ENCODE peak calls at places on chromosomes 11 and 22, in five cellular contexts. P, E, U, M and I are unnamed samples.

GRCh38 chr11:94171693-94172440 is 43.2 kb downstream of the PANX1 start:
- DNase-seq in P (peak), E (peak), U (peak), M (no peak), I (peak)

GRCh38 chr11:67032830-67033555 is 10.1 kb downstream of the SYT12 start:
- DNase-seq in P (peak), E (no peak), U (no peak), M (no peak), I (peak)

GRCh38 chr11:13962562-13963168 is at the start of gene SPON1:
- DNase-seq in P (peak), E (peak), U (peak), M (peak), I (peak)

GRCh38 chr11:47941907-47942558 is 38.3 kb upstream of the PTPRJ start:
- DNase-seq in P (peak), E (no peak), U (peak), M (no peak), I (no peak)

GRCh38 chr22:37546436-37547248 is 13.6 kb upstream of the CDC42EP1 start:
- DNase-seq in P (no peak), E (peak), U (peak), M (peak), I (peak)

GRCh38 chr11:118641463-118642019 is 34.1 kb downstream of the PHLDB1 start:
- DNase-seq in P (peak), E (peak), U (no peak), M (peak), I (no peak)

GRCh38 chr11:21374381-21374780 is 705.0 kb downstream of the NELL1 start:
- DNase-seq in P (no peak), E (no peak), U (no peak), M (no peak), I (no peak)

GRCh38 chr11:8772571-8772970 is 90.0 kb downstream of the RPL27A start:
- DNase-seq in P (no peak), E (no peak), U (no peak), M (no peak), I (no peak)

GRCh38 chr11:76768091-76769047 is 14.8 kb upstream of the TSKU start:
- DNase-seq in P (no peak), E (peak), U (no peak), M (no peak), I (no peak)

GRCh38 chr11:120532511-120533196 is 21.1 kb downstream of the GRIK4 start:
- DNase-seq in P (no peak), E (no peak), U (peak), M (no peak), I (peak)

GRCh38 chr11:13928566-13929251 is 33.8 kb upstream of the SPON1 start:
- DNase-seq in P (peak), E (no peak), U (no peak), M (no peak), I (peak)

GRCh38 chr22:30277547-30278344 is 11.1 kb upstream of the OSM start:
- DNase-seq in P (peak), E (no peak), U (peak), M (peak), I (peak)

GRCh38 chr22:44862981-44863860 is 110.8 kb downstream of the ARHGAP8 start:
- DNase-seq in P (no peak), E (no peak), U (peak), M (peak), I (no peak)

GRCh38 chr11:37849731-37850130 is 1251.7 kb upstream of the RAG2 start:
- DNase-seq in P (no peak), E (no peak), U (no peak), M (no peak), I (no peak)

GRCh38 chr11:12792590-12792989 is 118.4 kb downstream of the TEAD1 start:
- DNase-seq in P (no peak), E (no peak), U (no peak), M (no peak), I (peak)

GRCh38 chr11:7571640-7572000 is 57.8 kb downstream of the PPFIBP2 start:
- DNase-seq in P (peak), E (peak), U (peak), M (no peak), I (peak)

GRCh38 chr11:8926236-8926635 is 6.5 kb downstream of the C11orf16 start:
- DNase-seq in P (no peak), E (no peak), U (no peak), M (peak), I (no peak)

GRCh38 chr22:23815781-23816551 is 22.8 kb downstream of the DERL3 start:
- DNase-seq in P (no peak), E (no peak), U (no peak), M (peak), I (no peak)

GRCh38 chr11:118699508-118700220 is 20.2 kb upstream of the TREH start:
- DNase-seq in P (no peak), E (no peak), U (no peak), M (no peak), I (no peak)

GRCh38 chr22:24427500-24428164 is at the start of gene ADORA2A:
- DNase-seq in P (no peak), E (peak), U (no peak), M (peak), I (no peak)

GRCh38 chr11:124674571-124674970 is 867 bp downstream of the SPA17 start:
- DNase-seq in P (no peak), E (no peak), U (no peak), M (no peak), I (no peak)
- H3K4me3 ChIP-seq in P (peak), E (peak), U (peak), M (no peak), I (peak)

GRCh38 chr11:10473371-10473770 is 18.3 kb downstream of the AMPD3 start:
- DNase-seq in P (no peak), E (no peak), U (no peak), M (no peak), I (no peak)
- TF ChIP-seq CTCF in P (no peak), E (no peak), U (no peak), M (no peak), I (no peak)

GRCh38 chr11:46361283-46362145 is 14.3 kb downstream of the DGKZ start:
- DNase-seq in P (no peak), E (peak), U (no peak), M (peak), I (peak)
- H3K4me3 ChIP-seq in P (no peak), E (peak), U (no peak), M (no peak), I (peak)

DNA sequence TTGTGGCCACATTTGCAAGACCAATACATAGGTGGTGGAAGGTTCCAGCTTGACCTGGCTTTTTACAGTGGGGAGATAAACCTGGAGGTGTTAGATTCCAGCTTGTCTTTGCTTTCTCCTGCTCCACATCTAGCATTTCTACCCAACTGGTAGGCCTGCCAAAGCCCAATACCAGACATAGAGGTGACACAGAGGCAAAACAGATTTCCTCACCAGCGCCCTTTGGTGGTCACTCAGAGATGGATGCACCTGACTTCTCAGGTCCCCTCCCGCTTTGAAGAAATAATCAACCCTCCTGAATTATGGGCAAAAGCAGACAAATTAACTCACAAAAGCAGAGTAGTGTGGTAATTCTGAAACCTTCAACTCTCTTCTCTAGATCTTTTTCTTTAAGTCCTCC is 1356.2 kb downstream of the FAM181B start:
- DNase-seq in P (no peak), E (no peak), U (no peak), M (no peak), I (no peak)
- TF ChIP-seq CTCF in P (no peak), E (no peak), U (no peak), M (no peak), I (no peak)